ENCODE peak calls at places on chromosomes 7 and 10, in four cellular contexts. S, E, T and Z are unnamed samples.

GRCh38 chr10:93386496-93387369 is 95.4 kb downstream of the MYOF start:
- DNase-seq in S (no peak), E (no peak), T (peak; percentile 47), Z (no peak)

GRCh38 chr7:118158766-118159165 is 25.2 kb upstream of the LSM8 start:
- DNase-seq in S (no peak), E (no peak), T (peak; percentile 23), Z (no peak)

GRCh38 chr10:120477006-120477722 is 20.1 kb downstream of the PLPP4 start:
- DNase-seq in S (no peak), E (no peak), T (no peak), Z (peak; percentile 7)

GRCh38 chr7:1114505-1114904 is 26.6 kb downstream of the GPER1 start:
- DNase-seq in S (no peak), E (no peak), T (no peak), Z (no peak)

GRCh38 chr7:30330134-30331111 is 46.0 kb downstream of the ZNRF2 start:
- DNase-seq in S (no peak), E (no peak), T (peak; percentile 40), Z (peak; percentile 45)

GRCh38 chr7:156892086-156892800 is 740 bp downstream of the LMBR1 start:
- DNase-seq in S (peak; percentile 19), E (peak; percentile 50), T (peak; percentile 19), Z (no peak)

GRCh38 chr7:93943816-93944540 is 22.4 kb downstream of the GNG11 start:
- DNase-seq in S (no peak), E (no peak), T (no peak), Z (no peak)

GRCh38 chr10:70513848-70514309 is 35.3 kb downstream of the PALD1 start:
- DNase-seq in S (no peak), E (peak; percentile 32), T (no peak), Z (no peak)

GRCh38 chr7:104962781-104963180 is 51.2 kb upstream of the KMT2E start:
- DNase-seq in S (no peak), E (no peak), T (no peak), Z (peak; percentile 96)

GRCh38 chr10:2508971-2509605 is 558.3 kb upstream of the PFKP start:
- DNase-seq in S (no peak), E (no peak), T (peak; percentile 76), Z (peak; percentile 13)

GRCh38 chr7:134047675-134048074 is 79.5 kb upstream of the LRGUK start:
- DNase-seq in S (no peak), E (no peak), T (no peak), Z (no peak)

GRCh38 chr10:113386005-113386404 is 166.8 kb upstream of the HABP2 start:
- DNase-seq in S (peak; percentile 3), E (peak; percentile 40), T (peak; percentile 50), Z (peak; percentile 56)

GRCh38 chr10:99621454-99622246 is 1.4 kb upstream of the SLC25A28 start:
- DNase-seq in S (no peak), E (peak; percentile 29), T (no peak), Z (peak; percentile 85)

GRCh38 chr10:30587522-30588031 is 42.0 kb downstream of the LYZL2 start:
- DNase-seq in S (peak; percentile 17), E (peak; percentile 28), T (no peak), Z (no peak)

GRCh38 chr7:153641202-153641601 is 411.0 kb upstream of the DPP6 start:
- DNase-seq in S (no peak), E (no peak), T (no peak), Z (no peak)

GRCh38 chr10:59240581-59241183 is 64.2 kb downstream of the PHYHIPL start:
- DNase-seq in S (peak; percentile 25), E (peak; percentile 20), T (peak; percentile 82), Z (peak; percentile 38)

GRCh38 chr7:1368682-1369571 is 90.3 kb downstream of the MICALL2 start:
- DNase-seq in S (peak; percentile 10), E (no peak), T (no peak), Z (no peak)

GRCh38 chr10:1467450-1467849 is 269.9 kb downstream of the ADARB2 start:
- DNase-seq in S (no peak), E (no peak), T (no peak), Z (no peak)

GRCh38 chr10:30701471-30702173 is 72.1 kb upstream of the LYZL2 start:
- DNase-seq in S (no peak), E (no peak), T (peak; percentile 57), Z (no peak)

DNA sequence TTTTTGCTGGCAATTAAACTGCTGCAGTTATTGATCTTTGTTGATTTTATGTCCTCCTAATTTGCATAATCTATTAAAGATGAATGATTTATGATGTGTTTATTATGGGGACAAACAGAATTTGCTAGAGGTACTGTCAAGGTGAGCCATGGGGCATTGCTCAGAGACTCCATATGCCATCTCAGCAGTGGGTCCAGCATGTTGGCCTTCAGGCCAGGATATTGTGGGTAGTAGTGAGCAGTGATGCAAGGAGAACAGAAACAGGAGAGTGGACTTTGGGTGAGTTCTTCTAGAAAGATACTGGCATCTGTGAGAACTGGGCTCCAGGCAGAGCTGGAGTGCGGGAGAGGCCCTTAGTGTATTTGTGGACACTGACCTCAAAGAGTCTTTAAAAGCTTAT is 65.9 kb downstream of the PAX2 start:
- DNase-seq in S (no peak), E (no peak), T (no peak), Z (no peak)
- H3K27me3 ChIP-seq in S (peaks cover 84% of the 10 kb centered on the region), E (no peaks in the 10 kb centered on the region), T (peaks cover 30% of the 10 kb centered on the region), Z (peaks cover 28% of the 10 kb centered on the region)

GRCh38 chr7:78019457-78020130 is 221.0 kb downstream of the PHTF2 start:
- DNase-seq in S (peak; percentile 45), E (peak; percentile 91), T (peak; percentile 82), Z (peak; percentile 49)
- TF ChIP-seq CTCF in S (peak; percentile 42), E (no peak), T (no peak), Z (peak; percentile 18)

GRCh38 chr7:2688409-2689342 is 674 bp downstream of the AMZ1 start:
- DNase-seq in S (no peak), E (no peak), T (no peak), Z (no peak)

GRCh38 chr7:2686101-2686500 is 1.9 kb upstream of the AMZ1 start:
- DNase-seq in S (no peak), E (no peak), T (no peak), Z (no peak)

GRCh38 chr7:2689343-2689847 is 1.4 kb downstream of the AMZ1 start:
- DNase-seq in S (no peak), E (no peak), T (no peak), Z (no peak)

GRCh38 chr7:2687338-2687869 is 598 bp upstream of the AMZ1 start:
- DNase-seq in S (no peak), E (no peak), T (no peak), Z (no peak)

GRCh38 chr7:2687881-2688318 is at the start of gene AMZ1:
- DNase-seq in S (no peak), E (no peak), T (no peak), Z (no peak)
- H3K27me3 ChIP-seq in S (peaks cover 70% of the 10 kb centered on the region), E (no peaks in the 10 kb centered on the region), T (peaks cover 27% of the 10 kb centered on the region), Z (peaks cover 21% of the 10 kb centered on the region)

DNA sequence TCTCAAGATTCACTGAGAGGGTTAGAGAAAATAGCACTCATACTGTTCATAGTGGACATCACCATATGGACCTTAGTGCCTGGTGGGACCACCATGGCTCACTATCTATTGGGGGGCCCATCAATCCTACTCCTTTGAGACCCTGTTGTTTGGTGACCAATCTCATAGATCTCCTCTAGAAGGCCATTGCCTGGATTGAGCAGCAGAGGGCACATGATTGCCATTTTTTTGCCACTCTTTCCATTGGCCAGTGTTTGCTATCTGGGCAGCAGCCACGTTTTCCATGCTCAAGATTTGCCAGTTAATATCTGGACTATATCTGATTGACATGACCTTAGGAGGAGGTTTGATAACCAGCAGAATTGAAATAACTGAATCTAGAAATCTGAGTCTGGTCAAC is 244.5 kb downstream of the ITGB1 start:
- DNase-seq in S (peak; percentile 6), E (no peak), T (no peak), Z (no peak)
- TF ChIP-seq CTCF in S (peak; percentile 40), E (no peak), T (no peak), Z (peak; percentile 18)

GRCh38 chr7:128888756-128889095 is 21.8 kb downstream of the KCP start:
- DNase-seq in S (no peak), E (no peak), T (no peak), Z (no peak)
- H3K27me3 ChIP-seq in S (peaks cover 26% of the 10 kb centered on the region), E (no peaks in the 10 kb centered on the region), T (no peaks in the 10 kb centered on the region), Z (no peaks in the 10 kb centered on the region)

GRCh38 chr7:141979611-141980010 is 6.0 kb upstream of the TAS2R38 start:
- DNase-seq in S (no peak), E (no peak), T (no peak), Z (no peak)

GRCh38 chr7:141975806-141976523 is 2.4 kb upstream of the TAS2R38 start:
- DNase-seq in S (peak; percentile 50), E (peak; percentile 84), T (peak; percentile 16), Z (peak; percentile 59)

GRCh38 chr7:141978351-141978750 is 4.8 kb upstream of the TAS2R38 start:
- DNase-seq in S (no peak), E (no peak), T (no peak), Z (peak; percentile 60)

GRCh38 chr7:141974831-141975230 is 1.3 kb upstream of the TAS2R38 start:
- DNase-seq in S (peak; percentile 9), E (no peak), T (no peak), Z (peak; percentile 43)

GRCh38 chr7:141976524-141977245 is 3.1 kb upstream of the TAS2R38 start:
- DNase-seq in S (no peak), E (no peak), T (no peak), Z (no peak)
- TF ChIP-seq CTCF in S (no peak), E (no peak), T (no peak), Z (no peak)